ENCODE peak calls at places on chromosomes 16 and 17, in five cellular contexts. One of them, this sample, is unnamed.
A peak's percentile ranks its signal among the peaks of the same experiment; 100 is the strongest.

GRCh38 chr17:2940352-2940751 is 123.1 kb downstream of the OR1D5 start:
- DNase-seq in HEK293T: no peak
- DNase-seq in germinal center: no peak
- DNase-seq in CD8-positive, alpha-beta T cell: no peak
- DNase-seq in HTR-8/SVneo: no peak
- DNase-seq in this sample: no peak

GRCh38 chr17:19978206-19978802 is 676 bp upstream of the AKAP10 start:
- DNase-seq in HEK293T: no peak
- DNase-seq in germinal center: peak; percentile 70
- DNase-seq in CD8-positive, alpha-beta T cell: peak; percentile 27
- DNase-seq in HTR-8/SVneo: no peak
- DNase-seq in this sample: peak; percentile 7

GRCh38 chr16:64590516-64590915 is 531.3 kb downstream of the CDH11 start:
- DNase-seq in HEK293T: no peak
- DNase-seq in germinal center: no peak
- DNase-seq in CD8-positive, alpha-beta T cell: no peak
- DNase-seq in HTR-8/SVneo: no peak
- DNase-seq in this sample: no peak

GRCh38 chr16:72138064-72138572 is 33.8 kb downstream of the PMFBP1 start:
- DNase-seq in HEK293T: no peak
- DNase-seq in germinal center: no peak
- DNase-seq in CD8-positive, alpha-beta T cell: no peak
- DNase-seq in HTR-8/SVneo: no peak
- DNase-seq in this sample: no peak

GRCh38 chr17:81251091-81251942 is 12.2 kb downstream of the NDUFAF8 start:
- DNase-seq in HEK293T: no peak
- DNase-seq in germinal center: peak; percentile 21
- DNase-seq in CD8-positive, alpha-beta T cell: no peak
- DNase-seq in HTR-8/SVneo: no peak
- DNase-seq in this sample: no peak

GRCh38 chr16:59296002-59296401 is 561.9 kb upstream of the GOT2 start:
- DNase-seq in HEK293T: no peak
- DNase-seq in germinal center: no peak
- DNase-seq in CD8-positive, alpha-beta T cell: no peak
- DNase-seq in HTR-8/SVneo: no peak
- DNase-seq in this sample: no peak

GRCh38 chr17:82490512-82491195 is 28.9 kb upstream of the FOXK2 start:
- DNase-seq in HEK293T: no peak
- DNase-seq in germinal center: no peak
- DNase-seq in CD8-positive, alpha-beta T cell: no peak
- DNase-seq in HTR-8/SVneo: no peak
- DNase-seq in this sample: no peak

GRCh38 chr17:17836818-17837379 is at the start of gene SREBF1:
- DNase-seq in HEK293T: peak; percentile 46
- DNase-seq in germinal center: peak; percentile 87
- DNase-seq in CD8-positive, alpha-beta T cell: peak; percentile 66
- DNase-seq in HTR-8/SVneo: peak; percentile 88
- DNase-seq in this sample: no peak

GRCh38 chr17:8221663-8222379 is 11.4 kb upstream of the AURKB start:
- DNase-seq in HEK293T: peak; percentile 51
- DNase-seq in germinal center: peak; percentile 71
- DNase-seq in CD8-positive, alpha-beta T cell: peak; percentile 87
- DNase-seq in HTR-8/SVneo: peak; percentile 79
- DNase-seq in this sample: peak; percentile 60

GRCh38 chr17:79160980-79161621 is 86.5 kb downstream of the ENGASE start:
- DNase-seq in HEK293T: no peak
- DNase-seq in germinal center: no peak
- DNase-seq in CD8-positive, alpha-beta T cell: peak; percentile 28
- DNase-seq in HTR-8/SVneo: no peak
- DNase-seq in this sample: no peak

GRCh38 chr16:85382717-85383118 is 230.4 kb upstream of the GSE1 start:
- DNase-seq in HEK293T: no peak
- DNase-seq in germinal center: no peak
- DNase-seq in CD8-positive, alpha-beta T cell: no peak
- DNase-seq in HTR-8/SVneo: no peak
- DNase-seq in this sample: no peak

GRCh38 chr17:21540502-21540901 is 151.8 kb upstream of the KCNJ18 start:
- DNase-seq in HEK293T: no peak
- DNase-seq in germinal center: no peak
- DNase-seq in CD8-positive, alpha-beta T cell: no peak
- DNase-seq in HTR-8/SVneo: no peak
- DNase-seq in this sample: no peak

GRCh38 chr16:48613061-48613957 is 3.3 kb upstream of the N4BP1 start:
- DNase-seq in HEK293T: no peak
- DNase-seq in germinal center: no peak
- DNase-seq in CD8-positive, alpha-beta T cell: peak; percentile 83
- DNase-seq in HTR-8/SVneo: no peak
- DNase-seq in this sample: peak; percentile 47

GRCh38 chr16:53766304-53767016 is 62.5 kb downstream of the FTO start:
- DNase-seq in HEK293T: no peak
- DNase-seq in germinal center: no peak
- DNase-seq in CD8-positive, alpha-beta T cell: no peak
- DNase-seq in HTR-8/SVneo: no peak
- DNase-seq in this sample: no peak

GRCh38 chr17:29138991-29139682 is 41.1 kb downstream of the MYO18A start:
- DNase-seq in HEK293T: no peak
- DNase-seq in germinal center: peak; percentile 51
- DNase-seq in CD8-positive, alpha-beta T cell: no peak
- DNase-seq in HTR-8/SVneo: no peak
- DNase-seq in this sample: no peak

GRCh38 chr16:88325976-88326375 is 56.8 kb upstream of the ZNF469 start:
- DNase-seq in HEK293T: no peak
- DNase-seq in germinal center: no peak
- DNase-seq in CD8-positive, alpha-beta T cell: no peak
- DNase-seq in HTR-8/SVneo: no peak
- DNase-seq in this sample: no peak

GRCh38 chr16:55045329-55046145 is 114.9 kb downstream of the IRX5 start:
- DNase-seq in HEK293T: no peak
- DNase-seq in germinal center: no peak
- DNase-seq in CD8-positive, alpha-beta T cell: no peak
- DNase-seq in HTR-8/SVneo: no peak
- DNase-seq in this sample: no peak

GRCh38 chr17:33057564-33057963 is 65.9 kb downstream of the SPACA3 start:
- DNase-seq in HEK293T: no peak
- DNase-seq in germinal center: no peak
- DNase-seq in CD8-positive, alpha-beta T cell: no peak
- DNase-seq in HTR-8/SVneo: no peak
- DNase-seq in this sample: no peak

GRCh38 chr17:50949128-50950001 is 83.2 kb upstream of the TOB1 start:
- DNase-seq in HEK293T: no peak
- DNase-seq in germinal center: no peak
- DNase-seq in CD8-positive, alpha-beta T cell: no peak
- DNase-seq in HTR-8/SVneo: no peak
- DNase-seq in this sample: no peak

GRCh38 chr16:58426960-58427359 is 34.7 kb downstream of the GINS3 start:
- DNase-seq in HEK293T: no peak
- DNase-seq in germinal center: no peak
- DNase-seq in CD8-positive, alpha-beta T cell: no peak
- DNase-seq in HTR-8/SVneo: no peak
- DNase-seq in this sample: no peak

GRCh38 chr17:266219-266618 is 84.8 kb upstream of the DOC2B start:
- DNase-seq in HEK293T: no peak
- DNase-seq in germinal center: no peak
- DNase-seq in CD8-positive, alpha-beta T cell: no peak
- DNase-seq in HTR-8/SVneo: no peak
- DNase-seq in this sample: no peak

GRCh38 chr16:58196898-58197313 is 1.0 kb downstream of the CSNK2A2 start:
- DNase-seq in HEK293T: peak; percentile 17
- DNase-seq in germinal center: peak; percentile 19
- DNase-seq in CD8-positive, alpha-beta T cell: no peak
- DNase-seq in HTR-8/SVneo: peak; percentile 30
- DNase-seq in this sample: no peak

GRCh38 chr17:72342061-72342460 is 221.2 kb downstream of the SOX9 start:
- DNase-seq in HEK293T: no peak
- DNase-seq in germinal center: no peak
- DNase-seq in CD8-positive, alpha-beta T cell: no peak
- DNase-seq in HTR-8/SVneo: no peak
- DNase-seq in this sample: no peak

GRCh38 chr16:8550728-8551387 is 39.5 kb downstream of the TMEM114 start:
- DNase-seq in HEK293T: no peak
- DNase-seq in germinal center: no peak
- DNase-seq in CD8-positive, alpha-beta T cell: no peak
- DNase-seq in HTR-8/SVneo: no peak
- DNase-seq in this sample: no peak

GRCh38 chr17:50064253-50064991 is 8.5 kb downstream of the ITGA3 start:
- DNase-seq in HEK293T: no peak
- DNase-seq in germinal center: no peak
- DNase-seq in CD8-positive, alpha-beta T cell: no peak
- DNase-seq in HTR-8/SVneo: peak; percentile 93
- DNase-seq in this sample: no peak

GRCh38 chr16:67934306-67935095 is 2.1 kb downstream of the PSMB10 start:
- DNase-seq in HEK293T: no peak
- DNase-seq in germinal center: no peak
- DNase-seq in CD8-positive, alpha-beta T cell: no peak
- DNase-seq in HTR-8/SVneo: no peak
- DNase-seq in this sample: no peak

GRCh38 chr17:72145972-72146755 is 25.3 kb downstream of the SOX9 start:
- DNase-seq in HEK293T: no peak
- DNase-seq in germinal center: no peak
- DNase-seq in CD8-positive, alpha-beta T cell: no peak
- DNase-seq in HTR-8/SVneo: no peak
- DNase-seq in this sample: no peak

GRCh38 chr16:12484426-12484825 is 319.3 kb downstream of the CPPED1 start:
- DNase-seq in HEK293T: no peak
- DNase-seq in germinal center: no peak
- DNase-seq in CD8-positive, alpha-beta T cell: no peak
- DNase-seq in HTR-8/SVneo: no peak
- DNase-seq in this sample: no peak

GRCh38 chr16:10976663-10977062 is 32.3 kb downstream of the CLEC16A start:
- DNase-seq in HEK293T: no peak
- DNase-seq in germinal center: no peak
- DNase-seq in CD8-positive, alpha-beta T cell: no peak
- DNase-seq in HTR-8/SVneo: no peak
- DNase-seq in this sample: no peak

GRCh38 chr16:69662901-69663300 is 63.5 kb downstream of the NQO1 start:
- DNase-seq in HEK293T: no peak
- DNase-seq in germinal center: no peak
- DNase-seq in CD8-positive, alpha-beta T cell: no peak
- DNase-seq in HTR-8/SVneo: no peak
- DNase-seq in this sample: no peak

GRCh38 chr16:84239910-84240309 is at the start of gene KCNG4:
- DNase-seq in HEK293T: no peak
- DNase-seq in germinal center: no peak
- DNase-seq in CD8-positive, alpha-beta T cell: no peak
- DNase-seq in HTR-8/SVneo: no peak
- DNase-seq in this sample: no peak

GRCh38 chr17:18041776-18042175 is 2.6 kb downstream of the GID4 start:
- DNase-seq in HEK293T: no peak
- DNase-seq in germinal center: no peak
- DNase-seq in CD8-positive, alpha-beta T cell: no peak
- DNase-seq in HTR-8/SVneo: no peak
- DNase-seq in this sample: no peak

GRCh38 chr16:87619360-87620200 is 17.3 kb downstream of the JPH3 start:
- DNase-seq in HEK293T: no peak
- DNase-seq in germinal center: no peak
- DNase-seq in CD8-positive, alpha-beta T cell: no peak
- DNase-seq in HTR-8/SVneo: no peak
- DNase-seq in this sample: no peak

GRCh38 chr16:3659200-3659599 is 4.7 kb downstream of the DNASE1 start:
- DNase-seq in HEK293T: no peak
- DNase-seq in germinal center: no peak
- DNase-seq in CD8-positive, alpha-beta T cell: no peak
- DNase-seq in HTR-8/SVneo: peak; percentile 36
- DNase-seq in this sample: no peak

GRCh38 chr17:14144513-14144912 is 75.2 kb downstream of the COX10 start:
- DNase-seq in HEK293T: no peak
- DNase-seq in germinal center: no peak
- DNase-seq in CD8-positive, alpha-beta T cell: no peak
- DNase-seq in HTR-8/SVneo: no peak
- DNase-seq in this sample: no peak

GRCh38 chr17:63249256-63250006 is 196.7 kb downstream of the CYB561 start:
- DNase-seq in HEK293T: no peak
- DNase-seq in germinal center: no peak
- DNase-seq in CD8-positive, alpha-beta T cell: no peak
- DNase-seq in HTR-8/SVneo: no peak
- DNase-seq in this sample: no peak

This sample was measured in KG1.